ENCODE peak calls at places on chromosomes 1 and 21, in six cellular contexts. One of them, this sample, is unnamed.

GRCh38 chr1:231335663-231336602 is 1.7 kb downstream of the EXOC8 start:
- DNase-seq in GM23248: peak; percentile 47
- DNase-seq in neural progenitor cell: no peak
- DNase-seq in MM.1S: no peak
- DNase-seq in HCT116: no peak
- DNase-seq in SK-N-SH: no peak
- DNase-seq in this sample: peak; percentile 46

GRCh38 chr1:78274814-78275213 is 216.0 kb upstream of the PTGFR start:
- DNase-seq in GM23248: peak; percentile 68
- DNase-seq in neural progenitor cell: no peak
- DNase-seq in MM.1S: no peak
- DNase-seq in HCT116: no peak
- DNase-seq in SK-N-SH: no peak
- DNase-seq in this sample: peak; percentile 8

GRCh38 chr1:161131721-161132409 is 602 bp downstream of the DEDD start:
- DNase-seq in GM23248: peak; percentile 59
- DNase-seq in neural progenitor cell: peak; percentile 36
- DNase-seq in MM.1S: no peak
- DNase-seq in HCT116: no peak
- DNase-seq in SK-N-SH: peak; percentile 31
- DNase-seq in this sample: no peak

GRCh38 chr1:180912211-180912800 is 391 bp upstream of the KIAA1614 start:
- DNase-seq in GM23248: peak; percentile 67
- DNase-seq in neural progenitor cell: peak; percentile 82
- DNase-seq in MM.1S: no peak
- DNase-seq in HCT116: no peak
- DNase-seq in SK-N-SH: no peak
- DNase-seq in this sample: no peak

GRCh38 chr1:54600947-54601725 is 22.2 kb downstream of the FAM151A start:
- DNase-seq in GM23248: no peak
- DNase-seq in neural progenitor cell: no peak
- DNase-seq in MM.1S: no peak
- DNase-seq in HCT116: no peak
- DNase-seq in SK-N-SH: no peak
- DNase-seq in this sample: no peak

GRCh38 chr1:54955359-54955758 is 25.1 kb upstream of the TMEM61 start:
- DNase-seq in GM23248: peak; percentile 64
- DNase-seq in neural progenitor cell: no peak
- DNase-seq in MM.1S: no peak
- DNase-seq in HCT116: no peak
- DNase-seq in SK-N-SH: no peak
- DNase-seq in this sample: peak; percentile 91

GRCh38 chr1:8516793-8517556 is 199.1 kb downstream of the SLC45A1 start:
- DNase-seq in GM23248: peak; percentile 71
- DNase-seq in neural progenitor cell: no peak
- DNase-seq in MM.1S: no peak
- DNase-seq in HCT116: no peak
- DNase-seq in SK-N-SH: no peak
- DNase-seq in this sample: no peak

GRCh38 chr1:240109920-240110685 is 18.4 kb downstream of the FMN2 start:
- DNase-seq in GM23248: no peak
- DNase-seq in neural progenitor cell: no peak
- DNase-seq in MM.1S: no peak
- DNase-seq in HCT116: no peak
- DNase-seq in SK-N-SH: no peak
- DNase-seq in this sample: peak; percentile 32

GRCh38 chr1:101288491-101288944 is 51.7 kb downstream of the S1PR1 start:
- DNase-seq in GM23248: peak; percentile 91
- DNase-seq in neural progenitor cell: peak; percentile 83
- DNase-seq in MM.1S: peak; percentile 38
- DNase-seq in HCT116: peak; percentile 72
- DNase-seq in SK-N-SH: peak; percentile 60
- DNase-seq in this sample: peak; percentile 97

GRCh38 chr1:111778541-111779051 is 22.9 kb downstream of the DDX20 start:
- DNase-seq in GM23248: no peak
- DNase-seq in neural progenitor cell: peak; percentile 60
- DNase-seq in MM.1S: no peak
- DNase-seq in HCT116: no peak
- DNase-seq in SK-N-SH: no peak
- DNase-seq in this sample: no peak

GRCh38 chr1:42456754-42457089 is 379 bp downstream of the PPCS start:
- DNase-seq in GM23248: peak; percentile 80
- DNase-seq in neural progenitor cell: no peak
- DNase-seq in MM.1S: peak; percentile 81
- DNase-seq in HCT116: no peak
- DNase-seq in SK-N-SH: peak; percentile 70
- DNase-seq in this sample: peak; percentile 50

GRCh38 chr1:150578278-150579109 is 916 bp downstream of the MCL1 start:
- DNase-seq in GM23248: peak; percentile 96
- DNase-seq in neural progenitor cell: peak; percentile 47
- DNase-seq in MM.1S: peak; percentile 46
- DNase-seq in HCT116: no peak
- DNase-seq in SK-N-SH: peak; percentile 27
- DNase-seq in this sample: peak; percentile 97
- TF ChIP-seq EZH2phosphoT487 in GM23248: no peak
- TF ChIP-seq EZH2phosphoT487 in neural progenitor cell: no peak
- TF ChIP-seq EZH2phosphoT487 in MM.1S: no peak
- TF ChIP-seq EZH2phosphoT487 in HCT116: no peak
- TF ChIP-seq EZH2phosphoT487 in SK-N-SH: no peak
- TF ChIP-seq EZH2phosphoT487 in this sample: no peak

DNA sequence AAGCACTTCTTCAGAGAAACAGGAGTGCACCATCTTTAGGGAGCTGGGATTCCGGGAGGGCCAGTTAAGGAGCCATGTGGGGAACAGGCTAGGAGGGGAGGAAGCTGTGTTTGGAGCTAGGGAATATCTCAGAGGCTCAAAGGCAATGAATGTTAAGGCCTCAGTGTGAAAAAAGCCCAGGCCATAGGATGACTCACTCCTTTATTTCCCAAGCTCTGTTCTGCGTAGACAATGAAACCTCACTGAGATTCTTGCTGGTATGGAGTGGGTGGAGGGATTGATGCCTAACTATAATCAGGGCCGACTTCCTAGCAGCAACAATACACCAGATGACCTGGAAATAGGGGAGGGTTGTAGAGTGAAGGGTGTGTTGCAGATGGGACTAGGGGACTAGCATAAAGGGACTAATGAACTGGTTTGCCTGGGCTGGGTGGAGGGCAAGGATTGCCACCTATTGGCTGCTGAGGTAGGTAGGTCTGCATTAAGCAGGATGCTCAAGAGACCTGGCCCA is 2.1 kb downstream of the GNAT2 start:
- DNase-seq in GM23248: peak; percentile 95
- DNase-seq in neural progenitor cell: peak; percentile 45
- DNase-seq in MM.1S: no peak
- DNase-seq in HCT116: peak; percentile 44
- DNase-seq in SK-N-SH: peak; percentile 6
- DNase-seq in this sample: peak; percentile 48
- H3K9ac ChIP-seq in GM23248: peak overlapping the region; percentile 79
- H3K9ac ChIP-seq in neural progenitor cell: no peak overlapping the region
- H3K9ac ChIP-seq in MM.1S: no peak overlapping the region
- H3K9ac ChIP-seq in HCT116: no peak overlapping the region
- H3K9ac ChIP-seq in SK-N-SH: peak overlapping the region; percentile 41
- H3K9ac ChIP-seq in this sample: no peak overlapping the region

DNA sequence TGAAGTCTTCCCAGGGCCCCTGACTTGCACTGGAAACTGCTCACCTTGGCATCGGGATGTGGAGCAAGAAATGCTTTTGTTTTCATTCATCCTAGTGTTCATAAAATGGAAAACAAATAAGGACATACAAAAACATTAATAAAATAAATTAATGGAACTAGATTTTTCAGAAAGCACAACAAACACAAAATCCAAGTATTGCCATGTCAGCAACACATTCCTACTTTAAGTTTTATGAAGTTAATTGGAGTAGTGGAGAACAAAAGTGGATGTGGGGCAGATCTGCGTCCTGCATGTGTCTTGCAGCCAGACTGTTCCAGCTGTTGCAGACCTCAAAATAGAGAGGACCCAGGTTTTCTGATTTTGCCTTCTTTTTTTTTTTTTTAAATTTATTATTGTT is 32.9 kb downstream of the PRMT2 start:
- DNase-seq in GM23248: no peak
- DNase-seq in neural progenitor cell: no peak
- DNase-seq in MM.1S: no peak
- DNase-seq in HCT116: no peak
- DNase-seq in SK-N-SH: no peak
- DNase-seq in this sample: no peak
- H2AFZ ChIP-seq in GM23248: peak overlapping the region; percentile 90
- H2AFZ ChIP-seq in neural progenitor cell: peak overlapping the region; percentile 88
- H2AFZ ChIP-seq in MM.1S: no peak overlapping the region
- H2AFZ ChIP-seq in HCT116: peak overlapping the region; percentile 56
- H2AFZ ChIP-seq in SK-N-SH: peak overlapping the region; percentile 82
- H2AFZ ChIP-seq in this sample: peak overlapping the region; percentile 75

GRCh38 chr1:6302568-6302967 is 41.7 kb upstream of the GPR153 start:
- DNase-seq in GM23248: no peak
- DNase-seq in neural progenitor cell: no peak
- DNase-seq in MM.1S: no peak
- DNase-seq in HCT116: no peak
- DNase-seq in SK-N-SH: no peak
- DNase-seq in this sample: peak; percentile 86
- TF ChIP-seq EZH2phosphoT487 in GM23248: no peak
- TF ChIP-seq EZH2phosphoT487 in neural progenitor cell: no peak
- TF ChIP-seq EZH2phosphoT487 in MM.1S: no peak
- TF ChIP-seq EZH2phosphoT487 in HCT116: no peak
- TF ChIP-seq EZH2phosphoT487 in SK-N-SH: no peak
- TF ChIP-seq EZH2phosphoT487 in this sample: no peak

GRCh38 chr1:32201011-32201855 is 838 bp downstream of the CCDC28B start:
- DNase-seq in GM23248: peak; percentile 85
- DNase-seq in neural progenitor cell: peak; percentile 81
- DNase-seq in MM.1S: peak; percentile 26
- DNase-seq in HCT116: no peak
- DNase-seq in SK-N-SH: peak; percentile 65
- DNase-seq in this sample: no peak
- H3K9ac ChIP-seq in GM23248: peak overlapping the region; percentile 92
- H3K9ac ChIP-seq in neural progenitor cell: no peak overlapping the region
- H3K9ac ChIP-seq in MM.1S: no peak overlapping the region
- H3K9ac ChIP-seq in HCT116: no peak overlapping the region
- H3K9ac ChIP-seq in SK-N-SH: peak overlapping the region; percentile 70
- H3K9ac ChIP-seq in this sample: no peak overlapping the region

DNA sequence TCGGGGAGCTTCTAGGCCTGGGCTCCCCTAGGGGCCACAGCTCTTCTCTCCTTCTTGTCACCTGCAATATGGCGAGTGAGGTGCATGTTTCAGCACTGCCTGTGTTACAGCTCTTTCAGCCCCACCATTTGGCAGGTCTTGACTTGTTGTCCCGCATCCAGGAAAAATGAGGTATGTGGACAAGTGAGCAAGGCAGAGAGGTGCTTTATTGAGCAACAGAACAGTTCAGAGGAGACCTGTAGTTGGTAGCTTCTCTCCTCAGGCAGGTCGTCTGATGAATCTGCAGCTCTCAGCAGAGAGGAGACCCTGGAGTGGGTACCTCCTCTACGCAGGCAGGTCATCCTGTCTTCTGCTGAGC is 208.2 kb upstream of the USP25 start:
- DNase-seq in GM23248: no peak
- DNase-seq in neural progenitor cell: no peak
- DNase-seq in MM.1S: no peak
- DNase-seq in HCT116: no peak
- DNase-seq in SK-N-SH: no peak
- DNase-seq in this sample: no peak
- H2AFZ ChIP-seq in GM23248: no peak overlapping the region
- H2AFZ ChIP-seq in neural progenitor cell: no peak overlapping the region
- H2AFZ ChIP-seq in MM.1S: no peak overlapping the region
- H2AFZ ChIP-seq in HCT116: no peak overlapping the region
- H2AFZ ChIP-seq in SK-N-SH: no peak overlapping the region
- H2AFZ ChIP-seq in this sample: no peak overlapping the region